ENCODE peak calls at places on chromosomes 5 and 9, in four cellular contexts. One of them, this sample, is unnamed.

GRCh38 chr5:142810081-142810480 is 39.9 kb downstream of the ARHGAP26 start:
- DNase-seq in CD8-positive, alpha-beta memory T cell: no peak
- DNase-seq in Peyer's patch: no peak
- DNase-seq in GM23248: no peak
- DNase-seq in this sample: no peak

GRCh38 chr5:125180222-125180621 is 433.8 kb upstream of the ZNF608 start:
- DNase-seq in CD8-positive, alpha-beta memory T cell: no peak
- DNase-seq in Peyer's patch: no peak
- DNase-seq in GM23248: peak
- DNase-seq in this sample: no peak

GRCh38 chr5:132474131-132474723 is 16.3 kb downstream of the IRF1 start:
- DNase-seq in CD8-positive, alpha-beta memory T cell: peak
- DNase-seq in Peyer's patch: no peak
- DNase-seq in GM23248: no peak
- DNase-seq in this sample: no peak

GRCh38 chr5:655406-655805 is 37.7 kb downstream of the TPPP start:
- DNase-seq in CD8-positive, alpha-beta memory T cell: no peak
- DNase-seq in Peyer's patch: no peak
- DNase-seq in GM23248: no peak
- DNase-seq in this sample: no peak

GRCh38 chr5:98510111-98510510 is 263.4 kb upstream of the RGMB start:
- DNase-seq in CD8-positive, alpha-beta memory T cell: no peak
- DNase-seq in Peyer's patch: no peak
- DNase-seq in GM23248: peak
- DNase-seq in this sample: no peak

GRCh38 chr9:90894956-90895687 is 93.5 kb downstream of the SYK start:
- DNase-seq in CD8-positive, alpha-beta memory T cell: no peak
- DNase-seq in Peyer's patch: no peak
- DNase-seq in GM23248: peak
- DNase-seq in this sample: no peak

GRCh38 chr9:128145951-128146351 is 3.3 kb upstream of the LCN2 start:
- DNase-seq in CD8-positive, alpha-beta memory T cell: no peak
- DNase-seq in Peyer's patch: no peak
- DNase-seq in GM23248: no peak
- DNase-seq in this sample: no peak

GRCh38 chr9:18473551-18474279 is at the start of gene ADAMTSL1:
- DNase-seq in CD8-positive, alpha-beta memory T cell: no peak
- DNase-seq in Peyer's patch: no peak
- DNase-seq in GM23248: peak
- DNase-seq in this sample: no peak

GRCh38 chr9:69446496-69446895 is 121.5 kb downstream of the ENTREP1 start:
- DNase-seq in CD8-positive, alpha-beta memory T cell: no peak
- DNase-seq in Peyer's patch: no peak
- DNase-seq in GM23248: no peak
- DNase-seq in this sample: no peak

GRCh38 chr5:179251276-179251969 is 93.8 kb downstream of the ADAMTS2 start:
- DNase-seq in CD8-positive, alpha-beta memory T cell: peak
- DNase-seq in Peyer's patch: no peak
- DNase-seq in GM23248: no peak
- DNase-seq in this sample: no peak

GRCh38 chr9:134384811-134385479 is 58.7 kb downstream of the RXRA start:
- DNase-seq in CD8-positive, alpha-beta memory T cell: no peak
- DNase-seq in Peyer's patch: no peak
- DNase-seq in GM23248: peak
- DNase-seq in this sample: no peak

GRCh38 chr5:150266807-150267408 is 22.7 kb downstream of the CAMK2A start:
- DNase-seq in CD8-positive, alpha-beta memory T cell: no peak
- DNase-seq in Peyer's patch: no peak
- DNase-seq in GM23248: no peak
- DNase-seq in this sample: no peak

DNA sequence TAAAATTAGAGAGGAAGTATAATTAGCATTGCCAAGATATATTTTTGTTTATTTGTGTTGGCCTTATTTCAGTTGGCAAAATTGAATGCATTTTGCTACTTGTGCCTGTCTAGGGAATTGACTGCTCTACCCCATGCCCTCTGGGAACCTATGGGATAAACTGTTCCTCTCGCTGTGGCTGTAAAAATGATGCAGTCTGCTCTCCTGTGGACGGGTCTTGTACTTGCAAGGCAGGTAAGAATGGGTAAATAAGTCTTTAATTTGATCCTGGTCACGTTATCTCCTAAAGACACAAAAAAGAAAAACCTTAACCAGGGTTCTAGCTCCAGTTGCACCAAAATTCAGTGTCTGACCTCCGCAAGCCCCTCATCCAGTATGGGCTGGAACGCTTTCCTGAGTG is 98.4 kb upstream of the PRRC1 start:
- DNase-seq in CD8-positive, alpha-beta memory T cell: no peak
- DNase-seq in Peyer's patch: no peak
- DNase-seq in GM23248: no peak
- DNase-seq in this sample: no peak
- H3K27ac ChIP-seq in CD8-positive, alpha-beta memory T cell: no peak
- H3K27ac ChIP-seq in Peyer's patch: no peak
- H3K27ac ChIP-seq in GM23248: no peak
- H3K27ac ChIP-seq in this sample: no peak

GRCh38 chr5:36177154-36177553 is 25.2 kb downstream of the SKP2 start:
- DNase-seq in CD8-positive, alpha-beta memory T cell: no peak
- DNase-seq in Peyer's patch: no peak
- DNase-seq in GM23248: no peak
- DNase-seq in this sample: no peak
- H3K27ac ChIP-seq in CD8-positive, alpha-beta memory T cell: no peak
- H3K27ac ChIP-seq in Peyer's patch: no peak
- H3K27ac ChIP-seq in GM23248: no peak
- H3K27ac ChIP-seq in this sample: no peak

GRCh38 chr5:149118463-149118862 is 22.8 kb upstream of the ABLIM3 start:
- DNase-seq in CD8-positive, alpha-beta memory T cell: no peak
- DNase-seq in Peyer's patch: no peak
- DNase-seq in GM23248: no peak
- DNase-seq in this sample: no peak

GRCh38 chr5:149110406-149110805 is 30.9 kb upstream of the ABLIM3 start:
- DNase-seq in CD8-positive, alpha-beta memory T cell: no peak
- DNase-seq in Peyer's patch: no peak
- DNase-seq in GM23248: peak
- DNase-seq in this sample: no peak

GRCh38 chr5:149117970-149118369 is 23.3 kb upstream of the ABLIM3 start:
- DNase-seq in CD8-positive, alpha-beta memory T cell: no peak
- DNase-seq in Peyer's patch: no peak
- DNase-seq in GM23248: no peak
- DNase-seq in this sample: no peak

GRCh38 chr5:149114403-149115312 is 26.6 kb upstream of the ABLIM3 start:
- DNase-seq in CD8-positive, alpha-beta memory T cell: no peak
- DNase-seq in Peyer's patch: no peak
- DNase-seq in GM23248: peak
- DNase-seq in this sample: no peak

GRCh38 chr5:149113669-149114068 is 27.6 kb upstream of the ABLIM3 start:
- DNase-seq in CD8-positive, alpha-beta memory T cell: no peak
- DNase-seq in Peyer's patch: no peak
- DNase-seq in GM23248: peak
- DNase-seq in this sample: no peak
- H3K27ac ChIP-seq in CD8-positive, alpha-beta memory T cell: no peak
- H3K27ac ChIP-seq in Peyer's patch: no peak
- H3K27ac ChIP-seq in GM23248: peak
- H3K27ac ChIP-seq in this sample: no peak

DNA sequence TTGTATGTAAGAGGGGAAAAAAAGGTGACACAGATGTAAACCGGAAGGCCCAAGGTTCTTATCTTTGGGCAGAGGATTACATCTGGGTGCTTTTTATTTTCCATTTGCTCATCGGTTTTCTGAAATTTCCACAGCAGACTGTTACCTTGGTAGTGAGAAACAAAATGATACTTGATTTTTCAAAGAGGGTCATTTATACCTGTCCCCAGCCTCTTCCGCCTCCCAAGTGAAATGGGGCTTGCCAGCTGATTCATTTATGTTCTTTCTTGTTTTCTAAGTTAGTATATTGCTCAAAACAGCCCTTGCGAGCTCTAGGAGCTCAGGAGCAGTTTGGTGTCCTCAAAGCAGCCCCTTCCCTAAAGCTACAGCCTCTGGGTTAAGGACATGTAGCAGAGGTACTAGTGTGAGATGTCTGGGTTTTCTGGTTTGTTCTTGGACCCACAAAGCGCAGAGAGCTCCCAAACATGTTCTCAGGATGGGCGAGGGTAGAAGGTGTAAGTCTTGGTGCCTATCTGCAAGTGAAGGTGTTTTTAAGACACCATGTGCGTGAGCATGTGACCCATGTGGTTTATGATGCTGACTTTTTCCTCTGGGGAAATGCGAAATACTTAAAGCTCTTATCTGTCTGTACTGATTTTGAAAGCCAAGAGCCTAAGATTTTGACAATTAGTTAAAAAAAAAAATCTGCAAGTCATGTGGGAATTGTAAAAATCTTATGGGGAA is 38.3 kb downstream of the DAPK1 start:
- DNase-seq in CD8-positive, alpha-beta memory T cell: no peak
- DNase-seq in Peyer's patch: no peak
- DNase-seq in GM23248: no peak
- DNase-seq in this sample: no peak
- H3K27ac ChIP-seq in CD8-positive, alpha-beta memory T cell: no peak
- H3K27ac ChIP-seq in Peyer's patch: no peak
- H3K27ac ChIP-seq in GM23248: no peak
- H3K27ac ChIP-seq in this sample: no peak

DNA sequence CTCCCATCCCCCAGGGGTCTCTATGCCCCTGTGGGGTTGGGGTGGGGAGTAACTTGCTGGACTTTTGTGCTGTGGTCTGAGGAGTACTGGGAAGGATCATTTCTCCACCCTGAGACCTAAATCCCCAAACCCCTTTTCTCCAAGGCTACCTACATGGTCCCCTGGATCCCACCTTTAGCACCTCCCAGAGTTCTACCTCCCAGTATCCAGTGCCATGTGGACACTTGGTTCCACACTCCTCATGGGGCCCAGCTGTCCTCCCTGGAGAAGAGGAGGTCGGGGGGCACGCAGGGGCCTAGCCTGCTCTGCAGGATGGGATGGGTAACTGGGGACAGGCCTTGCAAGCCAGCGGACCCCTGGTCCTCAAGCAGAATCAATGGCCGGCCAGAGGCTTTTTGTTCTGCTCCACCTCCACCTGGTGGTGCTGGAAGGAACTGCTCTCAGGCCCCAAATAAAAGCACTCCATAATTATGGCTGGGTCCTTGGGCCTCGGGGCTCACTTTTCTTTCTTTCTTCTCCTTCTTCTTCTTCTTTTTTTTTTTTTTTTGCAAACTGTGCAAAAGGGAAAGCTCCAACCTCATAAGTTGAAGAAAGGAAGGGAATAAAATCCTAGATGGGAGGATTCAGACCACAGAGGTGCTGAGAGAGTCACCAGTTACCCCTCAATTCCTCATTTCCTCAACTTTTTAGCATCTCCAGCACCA is 68.4 kb downstream of the PSD2 start:
- DNase-seq in CD8-positive, alpha-beta memory T cell: peak
- DNase-seq in Peyer's patch: peak
- DNase-seq in GM23248: peak
- DNase-seq in this sample: peak
- H3K27ac ChIP-seq in CD8-positive, alpha-beta memory T cell: no peak
- H3K27ac ChIP-seq in Peyer's patch: no peak
- H3K27ac ChIP-seq in GM23248: no peak
- H3K27ac ChIP-seq in this sample: no peak

GRCh38 chr5:43683884-43684471 is 81.0 kb downstream of the NNT start:
- DNase-seq in CD8-positive, alpha-beta memory T cell: no peak
- DNase-seq in Peyer's patch: no peak
- DNase-seq in GM23248: no peak
- DNase-seq in this sample: no peak
- H3K27ac ChIP-seq in CD8-positive, alpha-beta memory T cell: no peak
- H3K27ac ChIP-seq in Peyer's patch: no peak
- H3K27ac ChIP-seq in GM23248: no peak
- H3K27ac ChIP-seq in this sample: no peak

GRCh38 chr5:115475768-115476167 is 68.8 kb downstream of the FEM1C start:
- DNase-seq in CD8-positive, alpha-beta memory T cell: no peak
- DNase-seq in Peyer's patch: no peak
- DNase-seq in GM23248: no peak
- DNase-seq in this sample: no peak
- H3K27ac ChIP-seq in CD8-positive, alpha-beta memory T cell: no peak
- H3K27ac ChIP-seq in Peyer's patch: no peak
- H3K27ac ChIP-seq in GM23248: no peak
- H3K27ac ChIP-seq in this sample: no peak

GRCh38 chr9:137456864-137457405 is 2.2 kb downstream of the NSMF start:
- DNase-seq in CD8-positive, alpha-beta memory T cell: peak
- DNase-seq in Peyer's patch: no peak
- DNase-seq in GM23248: no peak
- DNase-seq in this sample: no peak
- H3K27ac ChIP-seq in CD8-positive, alpha-beta memory T cell: no peak
- H3K27ac ChIP-seq in Peyer's patch: no peak
- H3K27ac ChIP-seq in GM23248: no peak
- H3K27ac ChIP-seq in this sample: no peak

GRCh38 chr9:136991993-136992818 is at the start of gene PAXX:
- DNase-seq in CD8-positive, alpha-beta memory T cell: peak
- DNase-seq in Peyer's patch: peak
- DNase-seq in GM23248: peak
- DNase-seq in this sample: peak

GRCh38 chr9:136994885-136995224 is 1.5 kb downstream of the CLIC3 start:
- DNase-seq in CD8-positive, alpha-beta memory T cell: no peak
- DNase-seq in Peyer's patch: no peak
- DNase-seq in GM23248: no peak
- DNase-seq in this sample: no peak

GRCh38 chr9:136994180-136994884 is 2.0 kb downstream of the CLIC3 start:
- DNase-seq in CD8-positive, alpha-beta memory T cell: no peak
- DNase-seq in Peyer's patch: no peak
- DNase-seq in GM23248: no peak
- DNase-seq in this sample: no peak

GRCh38 chr9:136995370-136995769 is 998 bp downstream of the CLIC3 start:
- DNase-seq in CD8-positive, alpha-beta memory T cell: no peak
- DNase-seq in Peyer's patch: no peak
- DNase-seq in GM23248: peak
- DNase-seq in this sample: no peak

DNA sequence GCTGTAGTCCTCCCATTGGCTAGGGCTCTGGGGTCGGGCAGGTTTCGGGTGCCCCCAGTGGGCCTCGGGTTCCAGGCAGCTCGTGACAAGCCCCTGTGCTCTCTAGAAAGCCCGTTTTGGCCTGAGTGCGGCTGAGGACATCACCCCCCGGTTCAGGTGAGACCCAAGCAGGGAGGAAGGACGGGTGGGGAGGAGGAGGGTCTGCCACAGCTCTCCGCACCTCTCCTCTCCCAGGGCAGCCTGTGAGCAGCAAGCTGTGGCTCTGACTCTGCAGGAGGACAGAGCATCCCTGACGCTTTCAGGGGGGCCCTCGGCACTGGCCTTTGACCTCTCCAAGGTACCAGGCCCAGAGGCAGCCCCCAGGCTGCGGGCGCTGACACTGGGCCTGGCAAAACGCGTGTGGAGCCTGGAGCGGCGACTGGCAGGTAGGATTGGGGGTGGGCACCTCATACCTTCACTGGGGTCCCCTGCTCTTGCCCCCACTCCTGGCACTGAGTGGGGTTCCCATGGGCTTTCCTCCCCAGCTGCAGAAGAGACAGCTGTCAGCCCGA is 672 bp downstream of the PAXX start:
- DNase-seq in CD8-positive, alpha-beta memory T cell: no peak
- DNase-seq in Peyer's patch: no peak
- DNase-seq in GM23248: no peak
- DNase-seq in this sample: no peak
- H3K27ac ChIP-seq in CD8-positive, alpha-beta memory T cell: peak
- H3K27ac ChIP-seq in Peyer's patch: peak
- H3K27ac ChIP-seq in GM23248: peak
- H3K27ac ChIP-seq in this sample: peak

DNA sequence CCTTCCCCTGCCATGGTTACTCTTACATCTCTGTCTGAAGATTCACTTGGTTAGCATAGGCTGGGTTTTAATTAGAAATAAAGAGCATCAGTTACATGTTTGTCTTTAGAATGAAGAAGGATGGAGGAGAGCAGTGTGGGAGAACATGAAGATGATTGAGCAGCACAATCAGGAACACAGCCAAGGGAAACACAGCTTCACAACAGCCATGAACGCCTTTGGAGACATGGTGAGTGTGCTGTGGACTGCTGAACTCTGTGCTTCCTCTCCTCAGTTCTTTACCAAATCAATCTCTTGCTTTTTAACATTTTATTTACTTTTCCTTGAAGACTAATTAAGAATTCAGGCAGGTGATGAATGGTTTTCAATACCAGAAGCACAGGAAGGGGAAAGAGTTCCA is 38.2 kb upstream of the SPATA31E1 start:
- DNase-seq in CD8-positive, alpha-beta memory T cell: no peak
- DNase-seq in Peyer's patch: no peak
- DNase-seq in GM23248: no peak
- DNase-seq in this sample: no peak
- H3K27ac ChIP-seq in CD8-positive, alpha-beta memory T cell: no peak
- H3K27ac ChIP-seq in Peyer's patch: no peak
- H3K27ac ChIP-seq in GM23248: no peak
- H3K27ac ChIP-seq in this sample: no peak

This sample was measured in CD4-positive, alpha-beta T cell.